ENCODE peak calls at places on chromosome 7, in ten cellular contexts. L is BJ, V is cardiac muscle cell, G is right atrium auricular region, F is AG04450, S is HFFc6, K is tibial nerve, T is A549, U is fibroblast of villous mesenchyme, C is coronary artery. B is an unnamed sample.

GRCh38 chr7:26201261-26202018 is at the start of gene CBX3:
- DNase-seq in L (no peak), V (peak; percentile 95), G (peak; percentile 82), F (peak; percentile 33), S (peak; percentile 46), K (peak; percentile 77), T (peak; percentile 63), U (peak; percentile 79), C (peak; percentile 93), B (peak; percentile 53)

GRCh38 chr7:51261117-51261835 is 55.3 kb downstream of the COBL start:
- DNase-seq in L (no peak), V (no peak), G (no peak), F (no peak), S (no peak), K (no peak), T (no peak), U (no peak), C (no peak), B (no peak)

GRCh38 chr7:79452495-79453265 is 787 bp downstream of the MAGI2 start:
- DNase-seq in L (no peak), V (peak; percentile 45), G (no peak), F (no peak), S (no peak), K (no peak), T (peak; percentile 15), U (peak; percentile 47), C (peak; percentile 74), B (no peak)

GRCh38 chr7:37531225-37531624 is 82.6 kb upstream of the ELMO1 start:
- DNase-seq in L (no peak), V (no peak), G (no peak), F (no peak), S (no peak), K (no peak), T (no peak), U (no peak), C (no peak), B (no peak)

GRCh38 chr7:120586561-120586960 is 271.4 kb downstream of the TSPAN12 start:
- DNase-seq in L (no peak), V (no peak), G (no peak), F (no peak), S (no peak), K (no peak), T (no peak), U (peak; percentile 5), C (no peak), B (no peak)

GRCh38 chr7:77684030-77684429 is 12.2 kb upstream of the RSBN1L start:
- DNase-seq in L (no peak), V (peak; percentile 18), G (peak; percentile 73), F (no peak), S (peak; percentile 32), K (peak; percentile 35), T (no peak), U (peak; percentile 71), C (no peak), B (no peak)

GRCh38 chr7:24907311-24907886 is 72.6 kb downstream of the OSBPL3 start:
- DNase-seq in L (no peak), V (no peak), G (no peak), F (no peak), S (peak; percentile 42), K (no peak), T (peak; percentile 41), U (peak; percentile 62), C (no peak), B (no peak)

GRCh38 chr7:139743967-139744767 is 33.6 kb downstream of the HIPK2 start:
- DNase-seq in L (no peak), V (no peak), G (no peak), F (no peak), S (no peak), K (no peak), T (no peak), U (no peak), C (no peak), B (no peak)

GRCh38 chr7:91233201-91233600 is 31.0 kb upstream of the FZD1 start:
- DNase-seq in L (no peak), V (no peak), G (no peak), F (no peak), S (no peak), K (no peak), T (no peak), U (no peak), C (no peak), B (no peak)

GRCh38 chr7:26202019-26202985 is 757 bp downstream of the CBX3 start:
- DNase-seq in L (no peak), V (peak; percentile 66), G (no peak), F (no peak), S (no peak), K (peak; percentile 22), T (no peak), U (no peak), C (peak; percentile 79), B (no peak)

GRCh38 chr7:99824091-99824490 is 3.7 kb upstream of the CYP3A43 start:
- DNase-seq in L (no peak), V (no peak), G (no peak), F (no peak), S (no peak), K (no peak), T (no peak), U (no peak), C (no peak), B (no peak)

GRCh38 chr7:10889266-10889898 is 84.3 kb upstream of the PHF14 start:
- DNase-seq in L (no peak), V (peak; percentile 58), G (no peak), F (peak; percentile 8), S (peak; percentile 20), K (no peak), T (peak; percentile 38), U (peak; percentile 53), C (no peak), B (no peak)

GRCh38 chr7:130365093-130365492 is 15.2 kb upstream of the CPA1 start:
- DNase-seq in L (no peak), V (no peak), G (no peak), F (no peak), S (no peak), K (no peak), T (no peak), U (no peak), C (no peak), B (no peak)

GRCh38 chr7:20318933-20319332 is 11.8 kb upstream of the ITGB8 start:
- DNase-seq in L (no peak), V (no peak), G (no peak), F (no peak), S (no peak), K (no peak), T (no peak), U (no peak), C (no peak), B (no peak)

GRCh38 chr7:51521649-51522048 is 205.0 kb upstream of the COBL start:
- DNase-seq in L (no peak), V (no peak), G (no peak), F (no peak), S (no peak), K (no peak), T (no peak), U (no peak), C (no peak), B (no peak)

DNA sequence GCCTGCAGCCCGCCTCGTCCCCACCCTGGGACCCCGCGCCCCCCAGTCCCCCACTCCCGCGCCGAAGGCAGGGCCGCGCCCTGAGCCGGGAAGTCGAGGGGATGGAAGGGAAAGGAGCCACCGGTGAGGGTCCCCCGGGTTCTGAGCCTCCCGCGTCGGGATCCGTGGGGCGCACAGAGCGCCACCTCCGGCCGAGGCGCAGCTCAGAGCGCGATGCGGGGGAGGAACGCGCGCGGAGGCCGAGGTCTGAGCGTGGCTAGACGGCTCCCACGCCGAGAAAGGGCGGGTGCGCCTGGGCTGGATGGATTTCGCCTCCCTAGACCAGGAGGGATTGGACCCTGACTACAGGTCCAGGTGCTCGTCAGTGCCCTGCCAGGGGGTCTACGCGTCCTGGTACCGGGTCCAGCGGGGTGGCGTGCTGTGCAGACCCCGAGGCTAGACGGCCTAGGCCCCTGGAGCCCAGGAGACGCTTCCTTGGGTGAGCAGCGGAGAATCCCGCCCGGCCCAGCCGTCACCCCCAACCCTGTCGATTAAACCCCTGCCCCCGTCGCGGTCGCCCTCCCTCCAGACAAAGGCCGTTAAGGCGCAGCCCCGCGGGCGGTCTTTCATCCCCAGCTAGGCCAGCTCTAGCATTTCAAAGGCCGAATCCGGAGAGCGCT is 986 bp upstream of the PDGFA start:
- DNase-seq in L (no peak), V (no peak), G (no peak), F (no peak), S (no peak), K (no peak), T (no peak), U (no peak), C (no peak), B (no peak)
- TF ChIP-seq CTCF in L (peak; percentile 24), V (peak; percentile 34), G (no peak), F (no peak), S (peak; percentile 22), K (no peak), T (peak; percentile 42), U (no peak), C (no peak), B (no peak)

DNA sequence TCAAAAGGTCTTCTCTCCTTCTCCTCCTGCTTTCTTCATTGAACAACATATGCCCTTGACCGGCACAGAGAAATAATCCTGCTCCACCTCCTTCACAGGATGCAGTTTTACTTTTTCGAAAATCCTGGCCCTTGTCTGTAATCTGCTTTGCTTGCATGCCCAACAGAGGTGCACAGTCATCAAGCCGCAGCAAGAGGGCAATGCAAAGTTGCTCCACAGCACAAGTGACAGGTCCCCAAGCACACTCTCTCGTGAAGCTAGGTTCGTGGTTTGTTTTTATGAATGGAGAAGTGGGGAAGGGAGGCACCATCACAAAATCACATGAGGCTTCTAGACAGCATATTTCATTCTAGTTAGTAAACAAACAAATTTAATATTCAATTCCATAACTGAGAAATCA is 178.9 kb downstream of the TPK1 start:
- DNase-seq in L (no peak), V (peak; percentile 17), G (no peak), F (no peak), S (no peak), K (no peak), T (no peak), U (no peak), C (no peak), B (no peak)
- TF ChIP-seq CTCF in L (no peak), V (no peak), G (no peak), F (no peak), S (no peak), K (no peak), T (no peak), U (no peak), C (no peak), B (no peak)

GRCh38 chr7:105136221-105136620 is 122.2 kb downstream of the KMT2E start:
- DNase-seq in L (no peak), V (peak; percentile 7), G (no peak), F (no peak), S (peak; percentile 28), K (no peak), T (no peak), U (peak; percentile 11), C (no peak), B (no peak)
- TF ChIP-seq CTCF in L (peak; percentile 7), V (peak; percentile 29), G (no peak), F (peak; percentile 25), S (peak; percentile 56), K (no peak), T (no peak), U (peak; percentile 24), C (no peak), B (no peak)

DNA sequence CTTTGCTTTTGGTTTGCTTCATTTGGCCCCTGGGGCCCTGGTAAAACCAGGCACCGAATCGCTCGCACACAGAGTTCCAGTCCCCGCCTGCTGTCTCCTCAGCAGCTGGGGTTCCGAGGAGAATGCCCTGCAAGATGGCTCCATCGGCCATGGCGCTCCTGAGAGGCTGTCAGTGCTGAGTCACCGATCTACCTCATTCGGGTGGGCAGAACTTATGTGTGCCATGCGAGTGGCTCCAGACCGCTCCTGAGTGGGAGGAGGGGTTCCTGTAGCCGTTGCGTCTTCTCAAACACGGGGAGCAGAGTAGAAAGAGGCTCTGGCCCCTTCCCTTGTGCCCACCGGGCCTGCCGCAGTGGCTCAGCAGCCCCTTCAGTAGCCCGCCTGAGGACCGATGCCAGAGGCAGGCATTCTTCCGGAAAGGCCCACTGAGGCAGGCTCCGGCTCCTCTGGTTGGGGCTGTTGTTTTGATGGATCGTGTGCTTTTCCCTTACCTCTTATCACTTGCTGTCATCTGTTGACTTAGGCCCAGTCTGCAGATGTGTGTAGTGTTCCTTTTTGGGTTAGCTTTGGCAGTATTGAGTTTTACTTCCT is 923 bp downstream of the CHPF2 start:
- DNase-seq in L (peak; percentile 18), V (peak; percentile 39), G (peak; percentile 74), F (peak; percentile 50), S (peak; percentile 85), K (no peak), T (peak; percentile 72), U (peak; percentile 82), C (no peak), B (no peak)
- TF ChIP-seq CTCF in L (no peak), V (no peak), G (no peak), F (no peak), S (no peak), K (no peak), T (no peak), U (no peak), C (no peak), B (no peak)